ENCODE peak calls at places on chromosome 5, in nine cellular contexts. X is NCI-H345; H is skeletal muscle cell; Y is keratinocyte; E is stromal cell of bone marrow; N is stimulated activated CD8-positive, alpha-beta memory T cell treated with anti-CD3 and anti-CD28 coated beads, Interleukin-7, amount 100 ng/mL, for 1 hour; S is cerebellum; J is T47D; M is nephron progenitor cell. G is an unnamed sample.

GRCh38 chr5:39503148-39503547 is 78.4 kb upstream of the DAB2 start:
- DNase-seq in M (no peak), S (no peak), X (no peak), J (no peak), N (no peak), H (no peak), E (no peak), Y (no peak), G (no peak)

GRCh38 chr5:131640043-131640856 is 5.2 kb upstream of the RAPGEF6 start:
- DNase-seq in S (no peak), H (no peak), Y (no peak), N (peak; percentile 11), J (no peak), M (no peak), E (no peak), X (no peak), G (peak; percentile 58)

GRCh38 chr5:78640622-78641021 is 8.0 kb downstream of the LHFPL2 start:
- DNase-seq in J (no peak), X (no peak), Y (peak; percentile 35), S (no peak), E (no peak), M (no peak), N (no peak), H (no peak), G (no peak)

GRCh38 chr5:113166710-113167366 is 190.2 kb downstream of the DCP2 start:
- DNase-seq in J (no peak), M (no peak), N (no peak), Y (peak; percentile 81), X (no peak), H (peak; percentile 50), E (peak; percentile 58), S (no peak), G (no peak)

GRCh38 chr5:141691867-141692532 is 10.0 kb upstream of the ARAP3 start:
- DNase-seq in Y (no peak), J (peak; percentile 83), H (no peak), E (no peak), M (peak; percentile 95), N (peak; percentile 79), X (peak; percentile 78), S (peak; percentile 89), G (peak; percentile 84)

GRCh38 chr5:97854871-97855762 is 672.1 kb upstream of the RIOK2 start:
- DNase-seq in X (no peak), Y (no peak), M (no peak), S (no peak), N (no peak), J (no peak), H (peak; percentile 60), E (no peak), G (no peak)

GRCh38 chr5:61599370-61600140 is 267.5 kb downstream of the ZSWIM6 start:
- DNase-seq in M (no peak), E (peak; percentile 29), N (no peak), H (no peak), Y (no peak), J (peak; percentile 44), S (no peak), X (no peak), G (no peak)

GRCh38 chr5:131068893-131069643 is 96.0 kb downstream of the HINT1 start:
- DNase-seq in N (peak; percentile 25), H (no peak), M (no peak), E (no peak), X (no peak), S (no peak), J (no peak), Y (no peak), G (no peak)

GRCh38 chr5:148750614-148751013 is 75.8 kb upstream of the ADRB2 start:
- DNase-seq in S (no peak), M (no peak), H (no peak), J (no peak), X (no peak), N (no peak), E (no peak), Y (no peak), G (no peak)

GRCh38 chr5:38543886-38544285 is 12.6 kb downstream of the LIFR start:
- DNase-seq in S (no peak), Y (no peak), X (no peak), E (no peak), M (no peak), N (no peak), H (no peak), J (no peak), G (no peak)

GRCh38 chr5:9653811-9654210 is 23.7 kb upstream of the TAS2R1 start:
- DNase-seq in S (no peak), Y (no peak), N (no peak), X (no peak), H (peak; percentile 54), M (no peak), J (no peak), E (peak; percentile 53), G (peak; percentile 43)

GRCh38 chr5:84113246-84114118 is 271.2 kb downstream of the EDIL3 start:
- DNase-seq in S (peak; percentile 13), N (no peak), M (no peak), H (no peak), Y (no peak), E (no peak), J (no peak), X (peak; percentile 85), G (peak; percentile 26)

GRCh38 chr5:157100140-157100679 is 8.6 kb downstream of the HAVCR2 start:
- DNase-seq in E (peak; percentile 75), N (no peak), X (no peak), J (no peak), M (no peak), H (peak; percentile 36), Y (no peak), S (no peak), G (no peak)

GRCh38 chr5:96516631-96517071 is 83.6 kb upstream of the PCSK1 start:
- DNase-seq in H (peak; percentile 53), M (no peak), X (no peak), S (no peak), J (no peak), E (peak; percentile 80), Y (no peak), N (no peak), G (no peak)

GRCh38 chr5:95380103-95380628 is 11.0 kb upstream of the FAM81B start:
- DNase-seq in S (no peak), Y (no peak), J (no peak), X (no peak), M (no peak), H (no peak), N (no peak), E (no peak), G (no peak)

GRCh38 chr5:4730279-4730678 is 409.9 kb upstream of the ADAMTS16 start:
- DNase-seq in E (no peak), J (no peak), H (no peak), S (no peak), M (no peak), Y (no peak), N (no peak), X (no peak), G (peak; percentile 78)

GRCh38 chr5:133307275-133307674 is 255.5 kb downstream of the HSPA4 start:
- DNase-seq in H (no peak), E (no peak), X (no peak), S (no peak), J (no peak), Y (no peak), M (no peak), N (no peak), G (no peak)

GRCh38 chr5:69048233-69048632 is 45.6 kb upstream of the SLC30A5 start:
- DNase-seq in Y (no peak), X (peak; percentile 21), S (no peak), H (no peak), E (no peak), J (no peak), M (no peak), N (no peak), G (no peak)

GRCh38 chr5:33261305-33261704 is 179.5 kb upstream of the TARS1 start:
- DNase-seq in H (peak; percentile 72), N (no peak), X (no peak), S (no peak), J (no peak), M (no peak), E (peak; percentile 61), Y (no peak), G (no peak)

GRCh38 chr5:97726106-97726505 is 543.1 kb upstream of the RIOK2 start:
- DNase-seq in S (no peak), N (no peak), Y (no peak), H (no peak), X (no peak), J (no peak), E (no peak), M (no peak), G (no peak)

GRCh38 chr5:150487199-150488061 is 20.5 kb upstream of the NDST1 start:
- DNase-seq in E (no peak), X (no peak), N (no peak), J (no peak), M (no peak), H (no peak), Y (no peak), S (no peak), G (peak; percentile 57)

GRCh38 chr5:13250450-13251291 is 693.8 kb downstream of the DNAH5 start:
- DNase-seq in X (no peak), N (no peak), H (no peak), E (no peak), Y (no peak), S (no peak), J (peak; percentile 7), M (no peak), G (no peak)

GRCh38 chr5:151086905-151087360 is 6.1 kb upstream of the TNIP1 start:
- DNase-seq in M (no peak), Y (no peak), E (no peak), H (no peak), N (peak; percentile 39), S (no peak), X (no peak), J (no peak), G (no peak)

GRCh38 chr5:86155763-86156162 is 462.0 kb upstream of the COX7C start:
- DNase-seq in S (no peak), N (no peak), X (no peak), Y (no peak), E (no peak), H (no peak), M (no peak), J (no peak), G (no peak)

GRCh38 chr5:72597456-72597948 is 90.3 kb upstream of the ZNF366 start:
- DNase-seq in M (no peak), N (no peak), X (no peak), H (peak; percentile 75), S (no peak), Y (no peak), J (no peak), E (peak; percentile 65), G (no peak)

GRCh38 chr5:7856855-7857254 is 5.9 kb upstream of the CFAP90 start:
- DNase-seq in N (no peak), J (no peak), S (peak; percentile 23), E (no peak), M (peak; percentile 48), H (no peak), X (peak; percentile 65), Y (no peak), G (peak; percentile 76)

GRCh38 chr5:72282878-72283277 is 37.2 kb downstream of the MRPS27 start:
- DNase-seq in X (no peak), M (no peak), H (no peak), E (no peak), J (no peak), S (no peak), Y (no peak), N (no peak), G (no peak)

GRCh38 chr5:158287643-158288228 is 428.8 kb upstream of the CLINT1 start:
- DNase-seq in M (no peak), X (no peak), N (no peak), H (peak; percentile 92), S (no peak), E (peak; percentile 32), J (no peak), Y (no peak), G (no peak)

GRCh38 chr5:133287500-133287899 is 235.7 kb downstream of the HSPA4 start:
- DNase-seq in Y (peak; percentile 15), S (no peak), M (peak; percentile 62), N (peak; percentile 3), H (no peak), E (no peak), J (peak; percentile 28), X (no peak), G (peak; percentile 75)

GRCh38 chr5:96703384-96703910 is 41.3 kb downstream of the CAST start:
- DNase-seq in Y (no peak), H (no peak), E (no peak), J (no peak), S (no peak), N (no peak), M (no peak), X (no peak), G (no peak)